ENCODE peak calls at places on chromosomes 16 and 17, in eight cellular contexts. One of them, this sample, is unnamed.

GRCh38 chr17:43936434-43936833 is 5.8 kb downstream of the PPY start:
- DNase-seq in sigmoid colon: no peak
- DNase-seq in iPS DF 6.9: no peak
- DNase-seq in ovary: no peak
- DNase-seq in bronchial epithelial cell: peak
- DNase-seq in heart left ventricle: no peak
- DNase-seq in BJ: no peak
- DNase-seq in left ventricle myocardium inferior: no peak
- DNase-seq in this sample: no peak

GRCh38 chr16:73890524-73891500 is 405.8 kb upstream of the PSMD7 start:
- DNase-seq in heart left ventricle: no peak
- DNase-seq in iPS DF 6.9: no peak
- DNase-seq in ovary: no peak
- DNase-seq in BJ: no peak
- DNase-seq in bronchial epithelial cell: no peak
- DNase-seq in sigmoid colon: peak
- DNase-seq in left ventricle myocardium inferior: no peak
- DNase-seq in this sample: no peak

GRCh38 chr17:76119409-76120371 is 16.1 kb upstream of the EXOC7 start:
- DNase-seq in ovary: no peak
- DNase-seq in sigmoid colon: peak
- DNase-seq in bronchial epithelial cell: no peak
- DNase-seq in heart left ventricle: no peak
- DNase-seq in left ventricle myocardium inferior: no peak
- DNase-seq in iPS DF 6.9: no peak
- DNase-seq in BJ: no peak
- DNase-seq in this sample: no peak

GRCh38 chr16:83390759-83391158 is 417.0 kb upstream of the HSBP1 start:
- DNase-seq in iPS DF 6.9: no peak
- DNase-seq in BJ: no peak
- DNase-seq in bronchial epithelial cell: no peak
- DNase-seq in ovary: no peak
- DNase-seq in heart left ventricle: no peak
- DNase-seq in left ventricle myocardium inferior: no peak
- DNase-seq in sigmoid colon: no peak
- DNase-seq in this sample: no peak

GRCh38 chr16:30656974-30657865 is 1.0 kb upstream of the FBRS start:
- DNase-seq in BJ: no peak
- DNase-seq in ovary: no peak
- DNase-seq in heart left ventricle: no peak
- DNase-seq in iPS DF 6.9: no peak
- DNase-seq in bronchial epithelial cell: peak
- DNase-seq in left ventricle myocardium inferior: no peak
- DNase-seq in sigmoid colon: no peak
- DNase-seq in this sample: no peak

GRCh38 chr17:69723741-69724140 is 309.2 kb downstream of the MAP2K6 start:
- DNase-seq in left ventricle myocardium inferior: no peak
- DNase-seq in heart left ventricle: no peak
- DNase-seq in iPS DF 6.9: no peak
- DNase-seq in BJ: no peak
- DNase-seq in ovary: no peak
- DNase-seq in sigmoid colon: no peak
- DNase-seq in bronchial epithelial cell: peak
- DNase-seq in this sample: no peak

GRCh38 chr17:44501866-44502265 is 1.3 kb downstream of the GPATCH8 start:
- DNase-seq in sigmoid colon: no peak
- DNase-seq in BJ: no peak
- DNase-seq in bronchial epithelial cell: peak
- DNase-seq in ovary: no peak
- DNase-seq in left ventricle myocardium inferior: no peak
- DNase-seq in heart left ventricle: no peak
- DNase-seq in iPS DF 6.9: no peak
- DNase-seq in this sample: no peak

GRCh38 chr16:5944971-5945370 is 847.4 kb upstream of the EEF2KMT start:
- DNase-seq in ovary: no peak
- DNase-seq in bronchial epithelial cell: peak
- DNase-seq in sigmoid colon: no peak
- DNase-seq in BJ: no peak
- DNase-seq in left ventricle myocardium inferior: no peak
- DNase-seq in iPS DF 6.9: no peak
- DNase-seq in heart left ventricle: no peak
- DNase-seq in this sample: no peak

GRCh38 chr16:74035816-74036215 is 260.8 kb upstream of the PSMD7 start:
- DNase-seq in left ventricle myocardium inferior: no peak
- DNase-seq in BJ: no peak
- DNase-seq in sigmoid colon: no peak
- DNase-seq in ovary: no peak
- DNase-seq in bronchial epithelial cell: peak
- DNase-seq in heart left ventricle: no peak
- DNase-seq in iPS DF 6.9: no peak
- DNase-seq in this sample: no peak

GRCh38 chr16:49622421-49623402 is 233.2 kb downstream of the ZNF423 start:
- DNase-seq in left ventricle myocardium inferior: no peak
- DNase-seq in sigmoid colon: no peak
- DNase-seq in ovary: peak
- DNase-seq in bronchial epithelial cell: no peak
- DNase-seq in iPS DF 6.9: no peak
- DNase-seq in heart left ventricle: no peak
- DNase-seq in BJ: no peak
- DNase-seq in this sample: no peak

GRCh38 chr17:53516643-53517042 is 306.1 kb upstream of the KIF2B start:
- DNase-seq in sigmoid colon: no peak
- DNase-seq in left ventricle myocardium inferior: no peak
- DNase-seq in bronchial epithelial cell: peak
- DNase-seq in iPS DF 6.9: no peak
- DNase-seq in BJ: no peak
- DNase-seq in ovary: no peak
- DNase-seq in heart left ventricle: no peak
- DNase-seq in this sample: no peak

GRCh38 chr17:14308965-14309879 is 8.3 kb downstream of the HS3ST3B1 start:
- DNase-seq in left ventricle myocardium inferior: peak
- DNase-seq in sigmoid colon: peak
- DNase-seq in ovary: peak
- DNase-seq in bronchial epithelial cell: peak
- DNase-seq in heart left ventricle: peak
- DNase-seq in BJ: peak
- DNase-seq in iPS DF 6.9: peak
- DNase-seq in this sample: peak

GRCh38 chr17:44398692-44399691 is 9.5 kb upstream of the ITGA2B start:
- DNase-seq in ovary: no peak
- DNase-seq in left ventricle myocardium inferior: no peak
- DNase-seq in BJ: no peak
- DNase-seq in heart left ventricle: no peak
- DNase-seq in iPS DF 6.9: no peak
- DNase-seq in bronchial epithelial cell: no peak
- DNase-seq in sigmoid colon: no peak
- DNase-seq in this sample: no peak

GRCh38 chr17:48558057-48558456 is 13.1 kb upstream of the HOXB2 start:
- DNase-seq in left ventricle myocardium inferior: no peak
- DNase-seq in ovary: no peak
- DNase-seq in heart left ventricle: no peak
- DNase-seq in bronchial epithelial cell: no peak
- DNase-seq in iPS DF 6.9: no peak
- DNase-seq in BJ: no peak
- DNase-seq in sigmoid colon: peak
- DNase-seq in this sample: no peak

GRCh38 chr16:750454-750853 is 9.7 kb upstream of the CIAO3 start:
- DNase-seq in ovary: no peak
- DNase-seq in heart left ventricle: no peak
- DNase-seq in BJ: no peak
- DNase-seq in sigmoid colon: no peak
- DNase-seq in left ventricle myocardium inferior: no peak
- DNase-seq in bronchial epithelial cell: no peak
- DNase-seq in iPS DF 6.9: no peak
- DNase-seq in this sample: no peak

GRCh38 chr16:78606572-78606971 is 507.1 kb downstream of the WWOX start:
- DNase-seq in BJ: no peak
- DNase-seq in left ventricle myocardium inferior: no peak
- DNase-seq in iPS DF 6.9: no peak
- DNase-seq in ovary: no peak
- DNase-seq in heart left ventricle: no peak
- DNase-seq in sigmoid colon: no peak
- DNase-seq in bronchial epithelial cell: no peak
- DNase-seq in this sample: no peak

GRCh38 chr16:50933257-50933656 is 191.4 kb downstream of the CYLD start:
- DNase-seq in ovary: no peak
- DNase-seq in bronchial epithelial cell: no peak
- DNase-seq in iPS DF 6.9: no peak
- DNase-seq in left ventricle myocardium inferior: no peak
- DNase-seq in heart left ventricle: no peak
- DNase-seq in sigmoid colon: no peak
- DNase-seq in BJ: no peak
- DNase-seq in this sample: no peak
- H3K4me3 ChIP-seq in ovary: no peak
- H3K4me3 ChIP-seq in bronchial epithelial cell: no peak
- H3K4me3 ChIP-seq in iPS DF 6.9: no peak
- H3K4me3 ChIP-seq in left ventricle myocardium inferior: no peak
- H3K4me3 ChIP-seq in heart left ventricle: no peak
- H3K4me3 ChIP-seq in sigmoid colon: no peak
- H3K4me3 ChIP-seq in BJ: no peak
- H3K4me3 ChIP-seq in this sample: no peak

DNA sequence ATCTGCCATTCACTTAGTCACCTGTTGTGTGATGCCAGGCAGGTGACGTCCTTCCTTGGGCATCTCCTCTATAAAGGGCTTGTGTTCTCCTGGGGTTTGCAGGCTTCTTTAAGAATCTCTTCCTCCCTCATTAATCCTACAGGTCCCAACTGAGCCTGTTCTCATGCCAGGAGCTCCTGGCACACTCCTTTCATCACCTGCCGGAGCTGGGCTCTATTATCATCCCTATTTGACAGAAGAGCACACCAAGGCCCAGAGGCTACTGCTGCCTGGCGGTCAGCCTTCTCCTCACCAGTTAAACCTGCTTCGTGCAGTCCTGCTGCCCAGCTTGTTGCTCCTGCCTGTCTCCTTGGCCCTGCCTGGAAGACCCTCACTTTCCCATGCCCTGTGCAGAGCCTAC is 51.2 kb downstream of the RAI1 start:
- DNase-seq in bronchial epithelial cell: no peak
- DNase-seq in sigmoid colon: no peak
- DNase-seq in heart left ventricle: no peak
- DNase-seq in left ventricle myocardium inferior: no peak
- DNase-seq in BJ: no peak
- DNase-seq in ovary: no peak
- DNase-seq in iPS DF 6.9: no peak
- DNase-seq in this sample: no peak
- H3K4me3 ChIP-seq in bronchial epithelial cell: no peak
- H3K4me3 ChIP-seq in sigmoid colon: no peak
- H3K4me3 ChIP-seq in heart left ventricle: no peak
- H3K4me3 ChIP-seq in left ventricle myocardium inferior: no peak
- H3K4me3 ChIP-seq in BJ: no peak
- H3K4me3 ChIP-seq in ovary: no peak
- H3K4me3 ChIP-seq in iPS DF 6.9: no peak
- H3K4me3 ChIP-seq in this sample: no peak

GRCh38 chr16:17131351-17131750 is 339.4 kb downstream of the XYLT1 start:
- DNase-seq in heart left ventricle: no peak
- DNase-seq in left ventricle myocardium inferior: no peak
- DNase-seq in sigmoid colon: no peak
- DNase-seq in iPS DF 6.9: peak
- DNase-seq in BJ: no peak
- DNase-seq in bronchial epithelial cell: no peak
- DNase-seq in ovary: no peak
- DNase-seq in this sample: no peak
- H3K4me3 ChIP-seq in heart left ventricle: no peak
- H3K4me3 ChIP-seq in left ventricle myocardium inferior: no peak
- H3K4me3 ChIP-seq in sigmoid colon: no peak
- H3K4me3 ChIP-seq in iPS DF 6.9: no peak
- H3K4me3 ChIP-seq in BJ: no peak
- H3K4me3 ChIP-seq in bronchial epithelial cell: no peak
- H3K4me3 ChIP-seq in ovary: no peak
- H3K4me3 ChIP-seq in this sample: no peak

DNA sequence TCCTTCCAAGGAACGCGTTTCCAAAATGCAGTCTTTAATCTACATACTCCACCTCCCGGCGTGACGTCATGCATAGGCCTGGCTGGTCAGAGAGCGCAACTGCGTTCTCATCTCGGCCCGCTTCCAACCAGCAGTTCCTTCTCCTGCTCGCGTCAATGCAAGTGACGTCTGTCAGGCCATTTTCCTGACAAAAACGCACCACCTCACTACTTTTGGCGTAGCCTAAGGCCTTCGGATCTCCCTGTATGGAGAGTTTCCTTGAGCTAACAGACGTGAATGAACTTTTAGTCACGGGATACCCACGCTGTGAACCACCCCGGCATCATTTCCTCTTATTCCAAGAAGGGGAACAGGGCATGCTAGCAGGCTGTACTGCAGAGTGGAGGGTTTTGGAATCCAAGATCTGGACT is 25.0 kb downstream of the TEX14 start:
- DNase-seq in left ventricle myocardium inferior: peak
- DNase-seq in heart left ventricle: peak
- DNase-seq in bronchial epithelial cell: peak
- DNase-seq in ovary: peak
- DNase-seq in sigmoid colon: peak
- DNase-seq in iPS DF 6.9: no peak
- DNase-seq in BJ: no peak
- DNase-seq in this sample: peak
- H3K4me3 ChIP-seq in left ventricle myocardium inferior: peak
- H3K4me3 ChIP-seq in heart left ventricle: peak
- H3K4me3 ChIP-seq in bronchial epithelial cell: peak
- H3K4me3 ChIP-seq in ovary: no peak
- H3K4me3 ChIP-seq in sigmoid colon: no peak
- H3K4me3 ChIP-seq in iPS DF 6.9: no peak
- H3K4me3 ChIP-seq in BJ: no peak
- H3K4me3 ChIP-seq in this sample: no peak

GRCh38 chr17:29256735-29257466 is 10.2 kb downstream of the CRYBA1 start:
- DNase-seq in left ventricle myocardium inferior: no peak
- DNase-seq in bronchial epithelial cell: no peak
- DNase-seq in heart left ventricle: no peak
- DNase-seq in sigmoid colon: no peak
- DNase-seq in BJ: no peak
- DNase-seq in ovary: no peak
- DNase-seq in iPS DF 6.9: no peak
- DNase-seq in this sample: no peak
- H3K4me3 ChIP-seq in left ventricle myocardium inferior: peak
- H3K4me3 ChIP-seq in bronchial epithelial cell: no peak
- H3K4me3 ChIP-seq in heart left ventricle: no peak
- H3K4me3 ChIP-seq in sigmoid colon: peak
- H3K4me3 ChIP-seq in BJ: no peak
- H3K4me3 ChIP-seq in ovary: no peak
- H3K4me3 ChIP-seq in iPS DF 6.9: no peak
- H3K4me3 ChIP-seq in this sample: no peak